ENCODE peak calls at places on chromosome 17, in seven cellular contexts. A is dorsolateral prefrontal cortex, O is stomach, E is Peyer's patch, H is AG04450, U is brain microvascular endothelial cell, L is bronchial epithelial cell. M is an unnamed sample.

GRCh38 chr17:57284984-57285646 is 28.8 kb downstream of the MSI2 start:
- DNase-seq in A (no peak), O (no peak), E (peak; percentile 71), H (no peak), U (no peak), L (no peak), M (no peak)

GRCh38 chr17:50546701-50547034 is 306 bp upstream of the SPATA20 start:
- DNase-seq in A (no peak), O (no peak), E (no peak), H (no peak), U (no peak), L (no peak), M (no peak)

GRCh38 chr17:80474933-80475915 is 1.2 kb downstream of the NPTX1 start:
- DNase-seq in A (no peak), O (no peak), E (no peak), H (no peak), U (no peak), L (no peak), M (no peak)

GRCh38 chr17:3685174-3685812 is 10.7 kb downstream of the P2RX5 start:
- DNase-seq in A (no peak), O (no peak), E (no peak), H (no peak), U (no peak), L (no peak), M (no peak)

GRCh38 chr17:39753514-39754160 is 15.9 kb downstream of the GRB7 start:
- DNase-seq in A (no peak), O (peak; percentile 67), E (peak; percentile 89), H (no peak), U (no peak), L (no peak), M (no peak)

GRCh38 chr17:72666519-72666874 is 426.0 kb downstream of the SLC39A11 start:
- DNase-seq in A (no peak), O (no peak), E (no peak), H (no peak), U (peak; percentile 20), L (no peak), M (no peak)

GRCh38 chr17:62780951-62781350 is 27.2 kb downstream of the MARCHF10 start:
- DNase-seq in A (no peak), O (no peak), E (no peak), H (no peak), U (no peak), L (peak; percentile 68), M (no peak)

GRCh38 chr17:57286372-57287105 is 30.2 kb downstream of the MSI2 start:
- DNase-seq in A (no peak), O (no peak), E (no peak), H (no peak), U (no peak), L (no peak), M (no peak)

GRCh38 chr17:14672830-14673229 is 371.9 kb downstream of the HS3ST3B1 start:
- DNase-seq in A (no peak), O (no peak), E (no peak), H (no peak), U (peak; percentile 51), L (peak; percentile 84), M (no peak)

GRCh38 chr17:44331249-44331760 is 6.7 kb upstream of the SLC25A39 start:
- DNase-seq in A (no peak), O (peak; percentile 80), E (peak; percentile 92), H (no peak), U (peak; percentile 60), L (peak; percentile 60), M (peak; percentile 84)

GRCh38 chr17:3603119-3603869 is 5.9 kb downstream of the TRPV1 start:
- DNase-seq in A (no peak), O (no peak), E (no peak), H (peak; percentile 33), U (peak; percentile 38), L (peak; percentile 98), M (no peak)

GRCh38 chr17:64019486-64020067 is 856 bp downstream of the ICAM2 start:
- DNase-seq in A (no peak), O (no peak), E (peak; percentile 45), H (no peak), U (no peak), L (no peak), M (no peak)

GRCh38 chr17:14318906-14319205 is 18.0 kb downstream of the HS3ST3B1 start:
- DNase-seq in A (no peak), O (no peak), E (no peak), H (no peak), U (no peak), L (no peak), M (no peak)

GRCh38 chr17:50221500-50222480 is 20.4 kb upstream of the COL1A1 start:
- DNase-seq in A (no peak), O (no peak), E (peak; percentile 36), H (no peak), U (no peak), L (peak; percentile 91), M (no peak)

GRCh38 chr17:82121660-82122629 is 23.9 kb upstream of the FASN start:
- DNase-seq in A (no peak), O (no peak), E (no peak), H (no peak), U (no peak), L (no peak), M (no peak)

GRCh38 chr17:71432378-71433315 is 688.2 kb upstream of the SOX9 start:
- DNase-seq in A (no peak), O (no peak), E (no peak), H (no peak), U (no peak), L (peak; percentile 76), M (no peak)

DNA sequence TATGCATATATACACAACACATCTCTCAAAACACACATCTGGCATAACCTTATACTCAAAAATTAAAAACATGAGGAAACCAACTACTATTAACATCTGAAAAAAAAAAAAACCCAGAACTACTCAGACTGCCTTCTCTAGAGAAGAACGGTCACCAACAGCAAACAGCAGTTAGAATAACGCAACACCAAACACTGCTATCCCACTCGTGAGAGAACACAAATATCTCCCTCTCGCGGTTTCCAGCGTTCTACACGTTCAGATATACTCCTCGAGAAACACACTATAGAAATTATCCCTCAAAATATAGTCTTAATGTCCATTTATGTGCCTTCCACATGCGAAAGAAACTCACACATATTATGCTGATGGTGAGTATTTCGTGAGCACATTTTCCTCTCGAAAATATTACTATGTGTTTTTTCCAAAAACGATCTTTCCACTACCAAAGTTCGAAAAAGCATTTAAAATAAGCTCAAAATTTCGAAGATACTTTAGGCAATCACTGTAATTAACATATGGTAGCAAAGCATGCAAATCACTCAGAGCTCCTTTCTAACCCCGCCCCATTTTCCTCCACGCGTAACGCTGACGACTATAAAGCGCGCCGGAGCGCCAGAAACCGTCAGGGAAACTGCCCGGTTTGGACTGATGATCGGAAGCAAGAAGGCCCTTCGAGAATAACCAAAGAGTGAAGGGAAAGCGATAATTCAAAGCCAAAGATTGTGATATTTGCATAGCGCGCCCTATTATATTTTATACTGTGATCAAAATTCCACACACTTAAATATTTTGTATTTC is 60.1 kb downstream of the TEX14 start:
- DNase-seq in A (peak; percentile 93), O (peak; percentile 95), E (peak; percentile 98), H (peak; percentile 99), U (peak; percentile 97), L (peak; percentile 97), M (peak; percentile 87)
- TF ChIP-seq CTCF in A (peak; percentile 55), O (no peak), E (peak; percentile 50), H (peak; percentile 45), U (no peak), L (peak; percentile 22), M (peak; percentile 53)

DNA sequence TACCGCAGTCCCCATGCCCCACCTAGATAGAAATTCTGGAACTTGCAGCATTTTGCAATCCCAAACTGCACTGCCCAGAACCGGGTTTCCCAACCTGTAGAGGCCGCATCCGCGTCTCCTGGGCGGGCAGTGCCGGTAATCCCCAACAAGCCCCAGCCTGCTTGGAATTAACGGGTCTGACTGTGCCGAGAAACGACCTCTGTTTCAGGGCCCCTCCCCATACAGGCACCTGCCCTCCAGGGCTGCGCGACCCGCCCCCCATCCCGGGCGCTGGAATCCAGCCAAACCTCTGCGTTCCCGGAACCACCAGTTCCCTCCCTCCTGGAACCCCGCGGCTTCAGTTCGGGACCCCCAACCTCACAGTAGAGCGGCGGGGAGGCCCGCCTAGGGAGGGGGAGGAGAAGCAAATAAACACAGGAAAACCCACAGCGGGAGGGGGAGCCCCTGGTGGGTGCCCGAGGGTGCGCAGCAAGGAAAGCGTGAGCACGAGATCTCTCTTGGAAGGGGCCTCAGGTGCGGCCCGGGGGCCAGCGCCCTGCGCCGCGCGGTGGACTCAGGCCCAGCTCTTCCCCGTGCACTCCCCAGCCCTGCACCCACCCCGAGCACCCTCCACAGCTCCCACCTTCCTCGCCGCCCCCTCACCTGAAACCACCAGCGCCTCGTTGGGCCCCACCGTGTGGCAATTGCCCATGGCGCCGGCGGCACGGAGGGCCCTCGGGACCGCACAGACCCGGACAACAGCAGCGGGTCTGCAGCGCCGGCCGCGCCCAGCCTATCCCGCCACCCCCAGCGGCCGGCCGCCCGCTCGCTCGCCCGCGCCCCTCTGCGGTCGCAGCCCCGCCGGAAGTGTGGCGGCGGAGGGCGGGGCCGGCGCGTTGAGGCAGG is at the start of gene FLOT2:
- DNase-seq in A (no peak), O (peak; percentile 54), E (peak; percentile 86), H (no peak), U (no peak), L (peak; percentile 90), M (peak; percentile 53)
- TF ChIP-seq CTCF in A (no peak), O (no peak), E (peak; percentile 19), H (peak; percentile 37), U (peak; percentile 53), L (peak; percentile 19), M (peak; percentile 37)

GRCh38 chr17:66348605-66349165 is 46.3 kb downstream of the PRKCA start:
- DNase-seq in A (no peak), O (peak; percentile 39), E (peak; percentile 75), H (peak; percentile 62), U (peak; percentile 83), L (peak; percentile 80), M (no peak)

GRCh38 chr17:66344473-66344872 is 42.1 kb downstream of the PRKCA start:
- DNase-seq in A (no peak), O (no peak), E (no peak), H (no peak), U (no peak), L (no peak), M (no peak)

GRCh38 chr17:66347661-66348604 is 45.5 kb downstream of the PRKCA start:
- DNase-seq in A (no peak), O (no peak), E (no peak), H (no peak), U (peak; percentile 35), L (peak; percentile 54), M (no peak)

GRCh38 chr17:66343531-66344078 is 41.2 kb downstream of the PRKCA start:
- DNase-seq in A (no peak), O (no peak), E (no peak), H (no peak), U (peak; percentile 29), L (peak; percentile 61), M (no peak)

DNA sequence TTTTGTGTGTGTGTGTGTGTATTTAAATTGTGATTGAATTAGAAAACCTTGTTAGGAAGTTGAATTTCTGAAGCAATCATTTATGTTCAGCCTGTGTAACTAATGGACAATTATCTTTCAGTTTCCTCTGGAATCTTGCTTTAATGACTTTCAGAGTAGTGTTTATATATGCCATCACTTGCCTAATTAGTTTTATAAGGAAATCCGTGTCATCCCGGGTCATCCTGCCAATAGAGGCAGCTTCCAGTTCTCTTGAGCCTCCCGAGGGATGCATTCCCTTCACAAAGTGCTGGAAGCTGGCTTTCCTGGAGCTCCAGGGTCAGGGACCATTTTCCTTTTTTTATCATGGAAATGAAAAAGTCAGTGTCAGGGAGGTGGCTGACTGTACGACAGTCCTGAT is 42.9 kb downstream of the PRKCA start:
- DNase-seq in A (no peak), O (no peak), E (no peak), H (no peak), U (no peak), L (no peak), M (no peak)
- TF ChIP-seq CTCF in A (no peak), O (no peak), E (no peak), H (no peak), U (no peak), L (no peak), M (no peak)

GRCh38 chr17:65941500-65941899 is 250.4 kb downstream of the CEP112 start:
- DNase-seq in A (no peak), O (no peak), E (no peak), H (no peak), U (no peak), L (no peak), M (no peak)
- TF ChIP-seq CTCF in A (no peak), O (no peak), E (no peak), H (peak; percentile 9), U (no peak), L (peak; percentile 7), M (peak; percentile 53)